ENCODE peak calls at places on chromosome X, in six cellular contexts. H, J, E, R, W and X are unnamed samples.

GRCh38 chrX:118698516-118699247 is 28.7 kb upstream of the IL13RA1 start:
- DNase-seq in H (no peak), J (no peak), E (no peak), R (no peak), W (no peak), X (no peak)

GRCh38 chrX:56233682-56234081 is 1.5 kb downstream of the KLF8 start:
- DNase-seq in H (peak), J (peak), E (no peak), R (peak), W (peak), X (peak)

GRCh38 chrX:118189628-118190027 is 73.0 kb upstream of the KLHL13 start:
- DNase-seq in H (no peak), J (no peak), E (no peak), R (no peak), W (no peak), X (no peak)

GRCh38 chrX:32443841-32444240 is 767.5 kb downstream of the DMD start:
- DNase-seq in H (no peak), J (no peak), E (no peak), R (no peak), W (no peak), X (no peak)

GRCh38 chrX:150148749-150149672 is 210.7 kb upstream of the EOLA2 start:
- DNase-seq in H (no peak), J (no peak), E (no peak), R (peak), W (no peak), X (no peak)

GRCh38 chrX:15751160-15751819 is 13.2 kb downstream of the CA5B start:
- DNase-seq in H (no peak), J (no peak), E (no peak), R (no peak), W (no peak), X (no peak)

GRCh38 chrX:2664497-2664896 is 26.6 kb upstream of the CD99 start:
- DNase-seq in H (peak), J (peak), E (no peak), R (no peak), W (no peak), X (no peak)

GRCh38 chrX:153725039-153725831 is 579 bp downstream of the ABCD1 start:
- DNase-seq in H (no peak), J (no peak), E (no peak), R (no peak), W (no peak), X (no peak)

GRCh38 chrX:23118890-23119527 is 119.2 kb downstream of the DDX53 start:
- DNase-seq in H (no peak), J (no peak), E (no peak), R (no peak), W (no peak), X (no peak)

GRCh38 chrX:133994576-133994975 is 9.2 kb upstream of the GPC3 start:
- DNase-seq in H (no peak), J (no peak), E (no peak), R (no peak), W (no peak), X (no peak)

GRCh38 chrX:17375361-17375630 is 296 bp downstream of the NHS start:
- DNase-seq in H (peak), J (no peak), E (no peak), R (peak), W (no peak), X (no peak)

GRCh38 chrX:106615041-106615440 is 3.3 kb downstream of the RADX start:
- DNase-seq in H (no peak), J (no peak), E (no peak), R (no peak), W (no peak), X (no peak)

GRCh38 chrX:1448793-1449580 is 3.7 kb downstream of the ASMTL start:
- DNase-seq in H (no peak), J (no peak), E (peak), R (no peak), W (no peak), X (peak)

GRCh38 chrX:274904-275475 is 6.2 kb upstream of the PLCXD1 start:
- DNase-seq in H (peak), J (no peak), E (peak), R (no peak), W (no peak), X (no peak)

GRCh38 chrX:22800360-22800759 is 199.4 kb upstream of the DDX53 start:
- DNase-seq in H (peak), J (peak), E (no peak), R (peak), W (no peak), X (no peak)

GRCh38 chrX:72306085-72306801 is 529 bp upstream of the CITED1 start:
- DNase-seq in H (no peak), J (no peak), E (peak), R (no peak), W (no peak), X (peak)

GRCh38 chrX:38760883-38761282 is 40.4 kb upstream of the MID1IP1 start:
- DNase-seq in H (no peak), J (no peak), E (no peak), R (no peak), W (no peak), X (no peak)

GRCh38 chrX:55201930-55202579 is 18.1 kb upstream of the PAGE5 start:
- DNase-seq in H (no peak), J (no peak), E (no peak), R (peak), W (no peak), X (no peak)

GRCh38 chrX:153719238-153719637 is 4.9 kb downstream of the BCAP31 start:
- DNase-seq in H (no peak), J (no peak), E (no peak), R (peak), W (no peak), X (no peak)

GRCh38 chrX:8748855-8749254 is 16.9 kb upstream of the ANOS1 start:
- DNase-seq in H (no peak), J (no peak), E (no peak), R (peak), W (no peak), X (no peak)

GRCh38 chrX:67544281-67544680 is 460 bp downstream of the AR start:
- DNase-seq in H (no peak), J (no peak), E (no peak), R (no peak), W (no peak), X (no peak)

GRCh38 chrX:55026840-55027239 is 3.9 kb downstream of the ALAS2 start:
- DNase-seq in H (no peak), J (no peak), E (no peak), R (no peak), W (no peak), X (no peak)

GRCh38 chrX:107324493-107325310 is 118.3 kb downstream of the DNAAF6 start:
- DNase-seq in H (peak), J (no peak), E (peak), R (peak), W (no peak), X (no peak)

GRCh38 chrX:97367149-97367548 is 483.4 kb downstream of the RPA4 start:
- DNase-seq in H (no peak), J (no peak), E (no peak), R (peak), W (no peak), X (no peak)

GRCh38 chrX:1464282-1465131 is 11.8 kb upstream of the ASMTL start:
- DNase-seq in H (no peak), J (no peak), E (peak), R (no peak), W (no peak), X (peak)

GRCh38 chrX:14616876-14617275 is 87.5 kb downstream of the GLRA2 start:
- DNase-seq in H (no peak), J (no peak), E (no peak), R (no peak), W (no peak), X (no peak)

GRCh38 chrX:24996096-24996709 is 19.6 kb downstream of the ARX start:
- DNase-seq in H (no peak), J (no peak), E (no peak), R (no peak), W (no peak), X (no peak)

GRCh38 chrX:78957049-78957767 is 12.0 kb downstream of the P2RY10 start:
- DNase-seq in H (no peak), J (no peak), E (no peak), R (no peak), W (no peak), X (no peak)

GRCh38 chrX:63656871-63657580 is 128.0 kb downstream of the ARHGEF9 start:
- DNase-seq in H (no peak), J (no peak), E (no peak), R (peak), W (no peak), X (no peak)

GRCh38 chrX:23908219-23909003 is 605 bp downstream of the CXorf58 start:
- DNase-seq in H (no peak), J (no peak), E (peak), R (no peak), W (no peak), X (no peak)

GRCh38 chrX:149145845-149146285 is 359.2 kb downstream of the IDS start:
- DNase-seq in H (no peak), J (no peak), E (no peak), R (peak), W (no peak), X (no peak)

GRCh38 chrX:30039768-30040167 is 175.6 kb upstream of the MAGEB2 start:
- DNase-seq in H (no peak), J (no peak), E (no peak), R (no peak), W (no peak), X (no peak)

GRCh38 chrX:67673741-67674274 is 130.0 kb downstream of the AR start:
- DNase-seq in H (no peak), J (no peak), E (no peak), R (peak), W (no peak), X (no peak)

GRCh38 chrX:41127476-41128192 is 42.4 kb downstream of the USP9X start:
- DNase-seq in H (no peak), J (no peak), E (no peak), R (no peak), W (no peak), X (no peak)

GRCh38 chrX:120664081-120664480 is 34.2 kb upstream of the C1GALT1C1 start:
- DNase-seq in H (no peak), J (no peak), E (no peak), R (peak), W (no peak), X (no peak)

GRCh38 chrX:65643046-65643785 is 24.2 kb upstream of the MSN start:
- DNase-seq in H (no peak), J (no peak), E (no peak), R (peak), W (peak), X (no peak)

GRCh38 chrX:10031743-10032142 is 64.6 kb downstream of the CLDN34 start:
- DNase-seq in H (no peak), J (no peak), E (no peak), R (no peak), W (no peak), X (no peak)

GRCh38 chrX:148741441-148741840 is 241.0 kb downstream of the AFF2 start:
- DNase-seq in H (no peak), J (no peak), E (peak), R (no peak), W (no peak), X (no peak)

GRCh38 chrX:50780144-50780543 is 33.9 kb downstream of the SHROOM4 start:
- DNase-seq in H (no peak), J (no peak), E (no peak), R (no peak), W (no peak), X (no peak)
- TF ChIP-seq CTCF in H (no peak), J (no peak), E (no peak), R (no peak), W (no peak), X (no peak)

DNA sequence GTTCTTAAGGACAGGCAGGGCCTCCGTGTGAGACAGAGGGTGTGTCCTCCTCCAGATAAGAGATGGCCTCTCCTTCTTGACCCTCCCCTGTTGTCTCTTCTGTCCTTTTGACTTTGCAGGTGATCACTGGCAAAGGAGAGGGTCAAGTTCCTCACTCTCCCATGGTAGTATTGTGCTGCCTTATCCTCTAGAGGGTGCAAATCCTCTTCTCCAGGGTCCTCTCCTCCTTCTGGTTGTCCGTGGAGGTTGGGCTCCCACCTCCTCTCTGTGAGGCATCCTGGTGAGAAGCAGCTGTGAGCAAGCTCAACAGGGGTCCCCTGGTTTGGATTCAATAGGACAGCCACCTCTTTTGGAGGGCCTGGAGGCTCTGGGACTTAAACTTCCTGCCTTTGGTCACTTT is 44.8 kb downstream of the ZNF182 start:
- DNase-seq in H (no peak), J (no peak), E (no peak), R (peak), W (no peak), X (no peak)
- TF ChIP-seq CTCF in H (no peak), J (no peak), E (peak), R (no peak), W (no peak), X (no peak)

DNA sequence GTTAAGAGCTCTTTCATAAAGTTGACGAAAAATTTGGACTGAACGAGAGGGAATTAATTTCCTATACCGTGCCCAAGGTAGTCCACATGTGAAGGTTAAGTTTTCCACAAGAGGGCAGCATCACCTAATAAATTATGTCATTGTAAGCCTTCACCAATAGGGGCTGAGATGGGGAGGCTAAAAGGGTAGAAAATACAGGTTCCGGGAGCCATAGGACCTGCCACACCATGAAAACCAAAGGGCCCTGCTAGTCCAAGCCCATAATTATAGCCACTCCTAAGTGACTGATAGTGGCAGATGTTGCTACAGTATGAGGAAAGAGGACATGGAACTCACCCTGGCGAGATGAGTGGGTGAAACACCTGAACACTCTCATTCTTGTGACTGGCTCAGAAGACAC is 122.2 kb downstream of the SHROOM4 start:
- DNase-seq in H (peak), J (no peak), E (peak), R (peak), W (no peak), X (no peak)
- TF ChIP-seq CTCF in H (peak), J (peak), E (peak), R (peak), W (peak), X (no peak)

DNA sequence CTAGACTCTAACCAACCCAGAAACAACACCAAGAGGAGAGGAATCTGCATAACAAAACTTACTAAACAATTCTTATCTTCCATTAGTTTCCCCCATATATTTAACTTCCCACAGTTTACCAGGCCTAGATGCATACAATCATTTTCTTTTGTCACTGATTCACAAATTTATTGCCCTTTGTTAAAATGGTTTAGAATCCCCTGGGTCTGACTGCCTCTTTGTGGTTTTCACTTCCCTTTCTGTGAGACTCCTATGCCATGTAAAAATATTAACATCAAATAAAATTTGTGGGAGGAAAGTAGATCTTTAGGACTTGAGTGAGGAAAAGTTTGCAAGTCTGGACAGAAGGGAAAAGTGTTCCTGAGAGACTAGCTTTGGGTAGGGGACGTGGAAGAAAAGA is 393.8 kb upstream of the CNKSR2 start:
- DNase-seq in H (no peak), J (no peak), E (no peak), R (no peak), W (no peak), X (no peak)
- TF ChIP-seq CTCF in H (no peak), J (no peak), E (no peak), R (no peak), W (no peak), X (no peak)

GRCh38 chrX:123140454-123140853 is 43.6 kb upstream of the GRIA3 start:
- DNase-seq in H (no peak), J (no peak), E (no peak), R (no peak), W (no peak), X (no peak)

GRCh38 chrX:123138473-123138872 is 45.6 kb upstream of the GRIA3 start:
- DNase-seq in H (no peak), J (no peak), E (no peak), R (peak), W (no peak), X (no peak)

DNA sequence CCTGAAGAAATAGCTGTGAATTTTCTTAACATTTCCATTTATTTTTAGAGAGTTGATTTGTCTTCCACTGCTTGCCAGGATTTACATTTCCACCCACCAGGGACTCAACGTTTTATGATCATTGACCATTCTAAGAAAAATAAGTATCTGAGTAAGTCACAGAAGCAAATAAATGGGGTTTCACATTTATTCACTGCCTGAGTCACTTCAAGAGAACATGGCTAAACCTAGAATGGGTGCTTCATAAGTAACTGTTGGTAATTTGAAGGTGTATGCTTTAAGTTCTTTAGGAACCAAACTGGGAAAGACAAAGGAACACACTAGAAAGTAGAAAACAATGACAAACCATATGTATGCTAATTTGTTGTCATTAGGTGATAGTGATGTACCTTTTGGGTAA is 43.2 kb upstream of the GRIA3 start:
- DNase-seq in H (no peak), J (no peak), E (no peak), R (no peak), W (no peak), X (no peak)
- TF ChIP-seq CTCF in H (no peak), J (no peak), E (no peak), R (no peak), W (no peak), X (no peak)

DNA sequence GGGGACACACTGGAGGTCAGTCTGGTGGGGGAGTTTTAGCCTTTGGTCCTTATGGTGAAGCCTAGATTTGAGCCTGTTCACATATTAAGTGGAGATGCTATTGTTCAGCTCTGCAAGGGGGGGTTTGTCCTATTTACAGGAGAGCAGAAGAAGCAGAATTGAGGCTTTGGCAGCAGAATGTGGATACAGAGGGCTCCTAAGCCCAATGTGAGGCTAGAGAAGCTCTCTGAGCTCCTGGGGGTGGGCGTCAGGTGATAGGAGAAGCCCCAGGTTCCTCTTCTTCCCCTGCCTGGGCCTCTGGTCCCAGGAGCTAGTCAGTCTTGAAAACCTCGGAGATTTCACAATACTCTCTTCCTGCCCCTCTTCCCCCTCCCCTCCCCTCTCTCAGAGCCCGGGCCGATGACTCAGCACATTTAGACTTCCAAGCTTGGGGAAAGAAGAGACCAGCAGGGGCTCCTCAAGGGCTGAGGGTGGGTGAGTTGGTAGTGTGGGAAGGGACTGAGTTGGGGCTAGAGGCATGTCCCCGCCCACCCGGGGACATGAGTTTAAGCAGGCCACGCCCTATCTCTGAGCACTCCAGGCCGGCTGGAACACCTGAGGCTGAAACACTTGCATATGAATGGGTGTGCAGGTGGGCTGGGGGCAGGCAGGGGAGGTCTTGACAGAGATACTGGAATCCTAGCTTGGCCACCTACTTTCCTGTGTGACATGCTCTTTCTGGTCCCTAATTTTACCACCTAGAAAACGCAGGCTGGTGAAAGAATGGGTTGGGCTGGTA is 3.4 kb downstream of the TFE3 start:
- DNase-seq in H (peak), J (peak), E (peak), R (peak), W (peak), X (no peak)
- TF ChIP-seq CTCF in H (no peak), J (no peak), E (no peak), R (no peak), W (no peak), X (no peak)

GRCh38 chrX:11366998-11367595 is 73.9 kb downstream of the AMELX start:
- DNase-seq in H (no peak), J (no peak), E (no peak), R (no peak), W (no peak), X (no peak)

GRCh38 chrX:11367609-11368430 is 74.6 kb downstream of the AMELX start:
- DNase-seq in H (no peak), J (no peak), E (no peak), R (no peak), W (no peak), X (no peak)

GRCh38 chrX:11363069-11363594 is 69.9 kb downstream of the AMELX start:
- DNase-seq in H (no peak), J (no peak), E (no peak), R (no peak), W (no peak), X (peak)

GRCh38 chrX:11365426-11365825 is 72.2 kb downstream of the AMELX start:
- DNase-seq in H (no peak), J (no peak), E (no peak), R (no peak), W (no peak), X (no peak)

GRCh38 chrX:11364835-11365234 is 71.6 kb downstream of the AMELX start:
- DNase-seq in H (no peak), J (no peak), E (no peak), R (no peak), W (no peak), X (no peak)
- TF ChIP-seq CTCF in H (no peak), J (no peak), E (no peak), R (no peak), W (no peak), X (no peak)

GRCh38 chrX:68945603-68946228 is 116.9 kb downstream of the EFNB1 start:
- DNase-seq in H (peak), J (no peak), E (peak), R (peak), W (no peak), X (no peak)
- TF ChIP-seq CTCF in H (no peak), J (peak), E (peak), R (peak), W (no peak), X (no peak)